ENCODE peak calls at places on chromosomes 6 and 20, in ten cellular contexts. S is left lung; T is PC-3; Y is mucosa of descending colon; K is mammary epithelial cell; J is small intestine; A is CD8-positive, alpha-beta T cell; F is prostate gland; V is aorta; Z is lower lobe of right lung. I is an unnamed sample.
A peak's percentile ranks its signal among the peaks of the same experiment; 100 is the strongest.

GRCh38 chr6:170424634-170425126 is 118.1 kb downstream of the FAM120B start:
- DNase-seq in A (no peak), Z (no peak), Y (no peak), V (no peak), F (no peak), S (no peak), J (no peak), K (no peak), T (no peak), I (no peak)

GRCh38 chr6:74597266-74597665 is 608.6 kb downstream of the COL12A1 start:
- DNase-seq in Z (no peak), A (no peak), V (no peak), J (no peak), S (no peak), Y (no peak), K (peak; percentile 21), T (peak; percentile 13), F (no peak), I (no peak)

GRCh38 chr6:130810307-130811030 is 16.7 kb upstream of the SMLR1 start:
- DNase-seq in J (no peak), T (no peak), V (no peak), A (no peak), S (no peak), K (no peak), Z (no peak), F (no peak), Y (no peak), I (no peak)

GRCh38 chr6:165002866-165003265 is 306.5 kb downstream of the C6orf118 start:
- DNase-seq in S (no peak), F (no peak), Y (no peak), V (no peak), Z (no peak), T (no peak), K (no peak), J (no peak), A (no peak), I (no peak)

GRCh38 chr20:53895385-53895755 is 175.0 kb downstream of the BCAS1 start:
- DNase-seq in Z (no peak), S (no peak), V (no peak), Y (no peak), K (no peak), A (no peak), J (no peak), F (no peak), T (no peak), I (no peak)

GRCh38 chr6:53067307-53067706 is 2.1 kb downstream of the FBXO9 start:
- DNase-seq in Z (no peak), Y (no peak), T (no peak), S (no peak), J (no peak), K (no peak), A (no peak), F (no peak), V (no peak), I (no peak)

GRCh38 chr6:145626857-145627256 is 108.5 kb downstream of the EPM2A start:
- DNase-seq in Z (no peak), A (no peak), K (no peak), F (no peak), J (no peak), T (no peak), V (no peak), S (no peak), Y (no peak), I (no peak)

GRCh38 chr6:17628873-17629272 is 28.8 kb downstream of the FAM8A1 start:
- DNase-seq in S (no peak), F (no peak), K (no peak), A (no peak), Z (no peak), T (no peak), V (no peak), J (no peak), Y (no peak), I (no peak)

GRCh38 chr6:131825946-131826345 is 18.1 kb downstream of the ENPP1 start:
- DNase-seq in F (no peak), S (no peak), J (no peak), Z (no peak), T (peak; percentile 56), K (no peak), A (no peak), Y (no peak), V (no peak), I (no peak)

GRCh38 chr6:157650801-157651200 is 172.2 kb upstream of the SNX9 start:
- DNase-seq in S (no peak), K (no peak), A (no peak), T (no peak), Y (no peak), F (no peak), V (peak; percentile 55), J (no peak), Z (no peak), I (no peak)

GRCh38 chr6:63802606-63803206 is 167.1 kb downstream of the PHF3 start:
- DNase-seq in T (peak; percentile 51), Y (no peak), S (no peak), K (no peak), J (peak; percentile 36), F (no peak), Z (no peak), A (no peak), V (no peak), I (no peak)

GRCh38 chr20:38658879-38659612 is 57.4 kb downstream of the ARHGAP40 start:
- DNase-seq in K (peak; percentile 21), A (no peak), T (peak; percentile 58), F (no peak), S (no peak), Y (no peak), Z (no peak), V (peak; percentile 16), J (peak; percentile 42), I (no peak)

GRCh38 chr20:44483112-44483511 is 7.4 kb downstream of the TTPAL start:
- DNase-seq in J (no peak), K (no peak), S (no peak), T (no peak), Z (no peak), F (no peak), V (no peak), Y (no peak), A (no peak), I (no peak)

GRCh38 chr20:44485078-44485829 is 9.6 kb downstream of the TTPAL start:
- DNase-seq in Z (no peak), S (no peak), J (no peak), T (no peak), A (no peak), K (no peak), F (no peak), V (no peak), Y (no peak), I (no peak)

GRCh38 chr20:44489223-44489622 is 13.5 kb downstream of the TTPAL start:
- DNase-seq in T (no peak), S (no peak), Y (no peak), A (no peak), J (no peak), Z (no peak), F (no peak), V (no peak), K (no peak), I (no peak)

GRCh38 chr20:44488551-44488950 is 12.9 kb downstream of the TTPAL start:
- DNase-seq in J (no peak), Y (no peak), S (no peak), T (no peak), F (no peak), V (no peak), Z (no peak), K (no peak), A (no peak), I (no peak)

GRCh38 chr20:44485830-44486198 is 10.1 kb downstream of the TTPAL start:
- DNase-seq in S (no peak), V (no peak), A (no peak), Y (no peak), Z (no peak), F (no peak), T (no peak), J (no peak), K (no peak), I (no peak)
- H3K4me1 ChIP-seq in S (no peaks in the 10 kb centered on the region), V (no peaks in the 10 kb centered on the region), A (no peaks in the 10 kb centered on the region), Y (no peaks in the 10 kb centered on the region), Z (no peaks in the 10 kb centered on the region), F (no peaks in the 10 kb centered on the region), T (no peaks in the 10 kb centered on the region), J (no peaks in the 10 kb centered on the region), K (no peaks in the 10 kb centered on the region), I (no peaks in the 10 kb centered on the region)

GRCh38 chr6:134074151-134074712 is 21.8 kb upstream of the SLC2A12 start:
- DNase-seq in K (no peak), Y (no peak), Z (no peak), J (no peak), F (no peak), T (no peak), V (no peak), A (no peak), S (no peak), I (no peak)
- H3K4me3 ChIP-seq in K (no peak overlapping the region), Y (no peak overlapping the region), Z (no peak overlapping the region), J (no peak overlapping the region), F (no peak overlapping the region), T (no peak overlapping the region), V (no peak overlapping the region), A (no peak overlapping the region), S (no peak overlapping the region), I (no peak overlapping the region)

DNA sequence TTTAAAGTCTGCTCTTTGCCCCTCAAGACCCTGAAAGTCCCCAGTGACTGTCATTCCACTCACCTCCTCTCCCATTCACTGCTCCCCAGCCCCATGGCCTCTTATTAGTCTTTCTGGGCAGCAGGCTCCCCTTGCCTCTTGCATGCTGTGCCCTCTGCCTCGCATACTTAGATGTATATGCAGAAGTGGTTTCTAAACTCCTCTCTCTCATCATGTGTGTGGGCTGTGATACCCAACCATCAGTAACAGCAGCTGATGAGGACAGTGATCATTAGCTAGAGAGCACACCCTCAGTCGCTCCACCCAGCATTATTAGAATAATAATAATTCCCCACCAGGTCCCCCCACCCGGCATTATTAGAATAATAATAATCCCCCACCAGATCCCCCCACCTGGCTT is 14.5 kb downstream of the PKIG start:
- DNase-seq in F (no peak), T (no peak), Z (no peak), Y (no peak), J (no peak), K (no peak), A (no peak), V (no peak), S (no peak), I (no peak)
- H3K4me1 ChIP-seq in F (no peaks in the 10 kb centered on the region), T (peaks cover 49% of the 10 kb centered on the region), Z (peaks cover 71% of the 10 kb centered on the region), Y (peaks cover 3% of the 10 kb centered on the region), J (peaks cover 2% of the 10 kb centered on the region), K (peaks cover 5% of the 10 kb centered on the region), A (peaks cover 23% of the 10 kb centered on the region), V (peaks cover 19% of the 10 kb centered on the region), S (peaks cover 31% of the 10 kb centered on the region), I (no peaks in the 10 kb centered on the region)

DNA sequence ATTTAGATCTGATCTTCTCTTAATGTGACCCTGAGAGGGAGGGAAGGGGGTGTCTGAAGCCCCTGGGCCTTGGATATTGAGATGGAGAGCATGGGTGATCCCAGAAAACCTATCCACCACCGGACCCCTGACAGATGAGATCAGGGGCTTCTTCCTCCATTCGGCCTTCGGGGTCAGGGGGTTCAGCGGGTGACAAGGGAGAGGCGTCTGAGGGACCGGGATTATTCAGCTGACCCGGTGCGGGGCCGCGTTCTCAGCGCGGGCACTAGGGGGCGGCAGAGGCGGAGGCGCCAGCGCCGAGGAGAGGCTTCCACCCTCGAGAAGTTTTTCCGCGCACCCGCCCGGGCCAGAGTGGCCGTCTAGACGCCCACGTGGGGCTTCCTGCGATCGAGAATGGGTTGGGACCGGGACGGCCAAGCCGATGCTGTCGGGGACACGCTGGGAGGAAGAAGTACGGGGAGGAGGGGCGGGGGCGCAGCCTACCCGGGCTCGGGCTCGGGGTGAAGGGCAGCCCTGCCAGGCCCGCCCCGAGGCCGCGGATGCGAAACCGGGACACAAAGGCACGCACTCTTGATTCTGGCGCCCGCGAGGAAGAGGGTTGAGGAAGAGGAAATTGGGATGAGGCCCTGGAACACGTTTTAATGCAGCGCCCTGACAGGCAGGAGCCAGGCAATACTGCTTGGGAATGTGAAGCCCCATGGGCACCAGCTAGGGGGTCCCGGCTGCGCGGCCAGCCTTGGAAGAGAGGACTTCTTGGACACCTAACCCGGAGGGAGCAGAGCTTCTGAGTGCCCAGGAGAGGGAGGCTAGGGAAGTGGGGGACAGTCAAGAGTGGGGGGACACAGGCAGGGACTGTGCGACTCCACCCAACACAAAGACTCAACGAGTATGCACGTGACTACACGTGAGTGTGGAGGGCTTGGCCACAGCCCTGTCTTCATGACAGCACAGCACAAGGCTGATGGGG is 30.6 kb downstream of the COL11A2 start:
- DNase-seq in K (peak; percentile 42), J (peak; percentile 64), T (peak; percentile 75), S (peak; percentile 83), Z (peak; percentile 90), F (peak; percentile 46), Y (peak; percentile 82), V (peak; percentile 96), A (peak; percentile 78), I (peak; percentile 92)
- H3K4me3 ChIP-seq in K (peak overlapping the region; percentile 44), J (no peak overlapping the region), T (peak overlapping the region; percentile 69), S (peak overlapping the region; percentile 32), Z (peak overlapping the region; percentile 58), F (peak overlapping the region; percentile 30), Y (no peak overlapping the region), V (no peak overlapping the region), A (peak overlapping the region; percentile 50), I (peak overlapping the region; percentile 36)

I was measured in pancreas.